ENCODE peak calls at places on chromosome 3, in eight cellular contexts. Z is right lobe of liver, J is A549, O is pancreas, R is OCI-LY7, I is HFF-Myc, W is astrocyte, E is mesendoderm. H is an unnamed sample.
A peak's percentile ranks its signal among the peaks of the same experiment; 100 is the strongest.

GRCh38 chr3:120498947-120499346 is 48.2 kb upstream of the FSTL1 start:
- DNase-seq in O (no peak), J (no peak), W (peak; percentile 99), I (peak; percentile 95), R (no peak), Z (no peak), E (peak; percentile 81), H (no peak)

GRCh38 chr3:12965999-12966846 is 107.0 kb downstream of the IQSEC1 start:
- DNase-seq in Z (no peak), J (no peak), R (no peak), E (no peak), W (no peak), O (no peak), I (no peak), H (no peak)

GRCh38 chr3:24704496-24704895 is 209.8 kb upstream of the THRB start:
- DNase-seq in I (no peak), J (no peak), Z (no peak), O (no peak), W (peak; percentile 56), E (no peak), R (no peak), H (no peak)

GRCh38 chr3:160192310-160192709 is 32.9 kb upstream of the C3orf80 start:
- DNase-seq in I (no peak), W (no peak), Z (no peak), E (no peak), J (no peak), O (no peak), R (no peak), H (no peak)

GRCh38 chr3:78048698-78049097 is 1008.8 kb downstream of the ROBO2 start:
- DNase-seq in R (no peak), E (no peak), Z (no peak), I (no peak), O (no peak), W (no peak), J (no peak), H (no peak)

GRCh38 chr3:150059729-150060128 is 89.0 kb upstream of the PFN2 start:
- DNase-seq in O (no peak), J (no peak), W (peak; percentile 48), R (no peak), I (no peak), E (no peak), Z (no peak), H (no peak)

GRCh38 chr3:196810963-196811581 is 56.6 kb upstream of the SENP5 start:
- DNase-seq in O (no peak), J (no peak), W (peak; percentile 60), E (no peak), I (no peak), R (no peak), Z (no peak), H (no peak)

GRCh38 chr3:124762612-124763011 is 32.4 kb downstream of the UMPS start:
- DNase-seq in Z (no peak), W (no peak), E (no peak), J (no peak), R (no peak), I (no peak), O (no peak), H (peak; percentile 28)

GRCh38 chr3:184358921-184359350 is 2.5 kb downstream of the CLCN2 start:
- DNase-seq in R (no peak), E (no peak), J (no peak), O (peak; percentile 11), W (no peak), I (no peak), Z (peak; percentile 42), H (no peak)

GRCh38 chr3:4981688-4982494 is 2.7 kb downstream of the BHLHE40 start:
- DNase-seq in Z (no peak), W (peak; percentile 80), J (no peak), O (peak; percentile 54), I (no peak), R (no peak), E (peak; percentile 82), H (no peak)

GRCh38 chr3:170584585-170585007 is 1.3 kb downstream of the SLC7A14 start:
- DNase-seq in E (peak; percentile 93), I (no peak), O (peak; percentile 46), Z (peak; percentile 74), J (peak; percentile 20), W (peak; percentile 39), R (peak; percentile 29), H (no peak)

GRCh38 chr3:67550541-67550940 is 103.9 kb downstream of the SUCLG2 start:
- DNase-seq in Z (no peak), W (no peak), I (no peak), R (no peak), O (no peak), J (no peak), E (no peak), H (no peak)

GRCh38 chr3:12948371-12948770 is 107.0 kb upstream of the RPL32 start:
- DNase-seq in J (no peak), E (no peak), Z (no peak), W (peak; percentile 58), I (no peak), R (no peak), O (no peak), H (no peak)

GRCh38 chr3:187741403-187742350 is 3.6 kb downstream of the BCL6 start:
- DNase-seq in O (peak; percentile 52), W (peak; percentile 71), R (peak; percentile 92), J (peak; percentile 61), E (peak; percentile 80), Z (peak; percentile 81), I (no peak), H (peak; percentile 90)

GRCh38 chr3:187744169-187745151 is 808 bp downstream of the BCL6 start:
- DNase-seq in O (peak; percentile 57), Z (peak; percentile 75), J (peak; percentile 15), I (no peak), W (peak; percentile 33), R (peak; percentile 59), E (peak; percentile 72), H (peak; percentile 75)

GRCh38 chr3:187740446-187741399 is 4.5 kb downstream of the BCL6 start:
- DNase-seq in E (peak; percentile 65), W (peak; percentile 73), R (peak; percentile 76), Z (no peak), O (peak; percentile 47), J (peak; percentile 37), I (peak; percentile 69), H (peak; percentile 84)

GRCh38 chr3:187743195-187744141 is 1.8 kb downstream of the BCL6 start:
- DNase-seq in E (peak; percentile 35), J (peak; percentile 15), Z (no peak), O (peak; percentile 44), W (peak; percentile 34), I (no peak), R (peak; percentile 60), H (peak; percentile 74)

GRCh38 chr3:187742351-187743171 is 2.7 kb downstream of the BCL6 start:
- DNase-seq in Z (no peak), W (peak; percentile 51), O (peak; percentile 38), R (peak; percentile 63), J (no peak), I (no peak), E (no peak), H (peak; percentile 62)
- H3K4me3 ChIP-seq in Z (peak overlapping the region; percentile 67), W (peak overlapping the region; percentile 47), O (peak overlapping the region; percentile 56), R (peak overlapping the region; percentile 86), J (peak overlapping the region; percentile 69), I (peak overlapping the region; percentile 88), E (no peak overlapping the region), H (peak overlapping the region; percentile 74)

DNA sequence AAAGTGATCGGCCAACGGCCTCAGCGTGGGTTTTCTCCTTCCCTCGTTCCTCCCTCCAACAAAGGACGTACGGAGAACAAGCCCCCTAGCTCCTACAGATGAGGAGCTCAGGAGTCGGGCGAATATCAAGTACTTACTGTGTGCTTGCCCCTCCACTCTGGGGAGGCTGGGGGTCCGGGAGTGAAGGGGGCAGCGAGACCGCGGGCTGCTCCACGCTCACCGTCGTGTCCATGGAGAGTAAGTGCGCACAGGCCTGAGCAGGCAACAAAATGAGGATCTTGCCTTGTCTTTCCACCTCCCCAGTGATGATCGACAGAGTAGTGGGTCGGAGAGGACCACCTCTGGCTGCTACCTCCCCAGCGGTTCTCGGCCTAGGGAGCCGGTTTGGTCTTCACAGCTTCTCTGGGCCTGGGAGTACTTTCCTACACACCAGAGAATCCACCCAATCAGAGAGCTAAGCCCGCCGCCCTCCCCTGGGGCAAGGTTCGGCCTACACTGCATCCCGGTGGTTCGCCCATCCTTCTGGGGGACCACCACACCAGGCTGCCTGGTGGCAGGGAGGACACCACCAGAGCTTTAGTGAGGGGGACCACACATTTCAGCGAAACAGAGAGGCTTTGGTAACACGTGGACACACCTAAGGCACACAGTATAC is 599 bp upstream of the TRANK1 start:
- DNase-seq in W (no peak), R (no peak), I (no peak), O (no peak), Z (no peak), J (no peak), E (no peak), H (no peak)
- H3K4me3 ChIP-seq in W (peak overlapping the region; percentile 71), R (peak overlapping the region; percentile 70), I (peak overlapping the region; percentile 59), O (peak overlapping the region; percentile 68), Z (peak overlapping the region; percentile 88), J (no peak overlapping the region), E (no peak overlapping the region), H (peak overlapping the region; percentile 79)

DNA sequence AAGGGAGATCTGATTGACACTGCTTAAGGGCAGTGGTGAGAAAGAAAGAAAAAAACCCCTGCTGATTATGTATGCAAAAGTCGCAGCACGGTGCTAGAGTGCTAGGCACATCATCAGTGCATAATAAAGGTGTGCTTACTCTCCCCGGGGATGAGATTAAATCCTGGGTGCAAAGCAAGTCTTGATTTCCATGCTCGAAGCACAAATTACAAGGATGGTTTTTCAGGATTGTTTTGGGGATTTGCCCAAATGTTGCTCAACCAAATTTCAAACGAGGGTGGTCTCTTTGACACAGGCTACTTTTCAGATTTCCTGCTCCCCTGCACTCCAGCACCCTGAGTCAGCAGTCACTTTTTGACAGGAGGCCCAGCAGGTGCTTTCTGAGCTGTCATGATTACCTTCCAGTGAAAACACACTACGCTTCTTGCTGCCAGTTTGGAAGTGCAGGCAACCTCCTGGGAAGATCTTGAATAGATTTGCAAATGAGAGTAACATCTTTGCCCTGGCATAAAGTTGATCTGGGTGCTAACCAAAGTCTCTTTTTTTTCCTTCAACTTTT is 167.5 kb upstream of the TRIM42 start:
- DNase-seq in O (no peak), W (no peak), J (no peak), I (no peak), E (peak; percentile 48), Z (no peak), R (no peak), H (no peak)
- H3K4me3 ChIP-seq in O (no peak overlapping the region), W (no peak overlapping the region), J (no peak overlapping the region), I (no peak overlapping the region), E (no peak overlapping the region), Z (no peak overlapping the region), R (no peak overlapping the region), H (no peak overlapping the region)

GRCh38 chr3:127226451-127226850 is 33.5 kb downstream of the PRR23E start:
- DNase-seq in J (no peak), O (no peak), Z (no peak), W (no peak), E (peak; percentile 44), R (no peak), I (no peak), H (no peak)
- H3K4me3 ChIP-seq in J (no peak overlapping the region), O (no peak overlapping the region), Z (no peak overlapping the region), W (no peak overlapping the region), E (no peak overlapping the region), R (no peak overlapping the region), I (no peak overlapping the region), H (no peak overlapping the region)

GRCh38 chr3:86929046-86929445 is 61.9 kb downstream of the VGLL3 start:
- DNase-seq in O (no peak), E (peak; percentile 18), I (no peak), R (no peak), Z (no peak), W (peak; percentile 62), J (no peak), H (no peak)

GRCh38 chr3:86921981-86922680 is 68.8 kb downstream of the VGLL3 start:
- DNase-seq in I (no peak), R (no peak), W (peak; percentile 8), O (no peak), E (no peak), J (no peak), Z (no peak), H (no peak)

GRCh38 chr3:86923071-86923476 is 67.9 kb downstream of the VGLL3 start:
- DNase-seq in R (no peak), I (no peak), W (peak; percentile 80), O (no peak), J (no peak), E (peak; percentile 5), Z (no peak), H (no peak)
- H3K4me3 ChIP-seq in R (no peak overlapping the region), I (no peak overlapping the region), W (no peak overlapping the region), O (no peak overlapping the region), J (no peak overlapping the region), E (no peak overlapping the region), Z (no peak overlapping the region), H (no peak overlapping the region)

H was measured in Peyer's patch.